ENCODE peak calls at places on chromosomes 11 and 22, in four cellular contexts. X is endodermal cell, O is lower lobe of right lung, F is HCT116. E is an unnamed sample.

GRCh38 chr11:44673691-44674090 is 53.1 kb upstream of the TSPAN18 start:
- DNase-seq in O (no peak), F (no peak), X (no peak), E (no peak)

GRCh38 chr11:65540290-65541092 is 15.6 kb downstream of the SCYL1 start:
- DNase-seq in O (peak), F (peak), X (peak), E (peak)

GRCh38 chr11:120031612-120032600 is 106.0 kb downstream of the TRIM29 start:
- DNase-seq in O (no peak), X (peak), F (no peak), E (no peak)

GRCh38 chr11:95138448-95138847 is 48.8 kb downstream of the ENDOD1 start:
- DNase-seq in O (no peak), X (no peak), F (no peak), E (no peak)

GRCh38 chr22:21837184-21837979 is 30.1 kb downstream of the MAPK1 start:
- DNase-seq in O (no peak), X (no peak), F (peak), E (no peak)

GRCh38 chr11:9566561-9567063 is 6.9 kb upstream of the WEE1 start:
- DNase-seq in F (no peak), X (no peak), O (no peak), E (no peak)

GRCh38 chr11:68461284-68461861 is 821 bp downstream of the PPP6R3 start:
- DNase-seq in X (peak), O (no peak), F (no peak), E (peak)

GRCh38 chr11:107689317-107690202 is 22.3 kb downstream of the SLN start:
- DNase-seq in F (peak), X (peak), O (peak), E (peak)

GRCh38 chr11:47233989-47234668 is 14.5 kb downstream of the ACP2 start:
- DNase-seq in F (no peak), O (no peak), X (peak), E (no peak)

GRCh38 chr11:121650520-121651266 is 197.9 kb upstream of the SORL1-AS1 start:
- DNase-seq in O (no peak), X (no peak), F (no peak), E (no peak)

GRCh38 chr22:49933236-49933921 is 14.9 kb downstream of the CRELD2 start:
- DNase-seq in O (no peak), X (no peak), F (no peak), E (no peak)

GRCh38 chr22:42747701-42748513 is 27.2 kb upstream of the A4GALT start:
- DNase-seq in F (no peak), O (no peak), X (no peak), E (no peak)

GRCh38 chr11:90646706-90647105 is 423.9 kb upstream of the CHORDC1 start:
- DNase-seq in F (no peak), X (no peak), O (no peak), E (no peak)

GRCh38 chr11:31822604-31823371 is 11.7 kb upstream of the PAX6 start:
- DNase-seq in X (peak), O (no peak), F (no peak), E (no peak)

GRCh38 chr11:3093281-3094191 is 36.3 kb upstream of the CARS1 start:
- DNase-seq in O (no peak), X (peak), F (no peak), E (no peak)

GRCh38 chr11:130516868-130517505 is 68.5 kb downstream of the ADAMTS15 start:
- DNase-seq in F (no peak), O (no peak), X (no peak), E (no peak)

GRCh38 chr22:38097058-38097457 is 13.1 kb upstream of the SLC16A8 start:
- DNase-seq in X (peak), F (no peak), O (no peak), E (no peak)

GRCh38 chr11:9170450-9170849 is 79.1 kb upstream of the SCUBE2 start:
- DNase-seq in X (no peak), O (no peak), F (no peak), E (no peak)

GRCh38 chr22:44935724-44936123 is 74.1 kb downstream of the PHF21B start:
- DNase-seq in O (no peak), F (no peak), X (no peak), E (no peak)

GRCh38 chr11:72553748-72554147 is 119.4 kb upstream of the CLPB start:
- DNase-seq in O (no peak), F (no peak), X (peak), E (no peak)

GRCh38 chr11:63919267-63920125 is 2.5 kb upstream of the RCOR2 start:
- DNase-seq in X (peak), O (no peak), F (no peak), E (no peak)

GRCh38 chr11:102244681-102245409 is 72.4 kb upstream of the BIRC3 start:
- DNase-seq in F (peak), X (no peak), O (no peak), E (no peak)

GRCh38 chr11:134554861-134555260 is 142.8 kb upstream of the B3GAT1 start:
- DNase-seq in O (no peak), F (no peak), X (peak), E (no peak)

GRCh38 chr11:8766043-8766992 is 83.7 kb downstream of the RPL27A start:
- DNase-seq in F (no peak), O (no peak), X (peak), E (no peak)

GRCh38 chr11:43747130-43747802 is 66.7 kb downstream of the HSD17B12 start:
- DNase-seq in F (no peak), X (no peak), O (no peak), E (no peak)

DNA sequence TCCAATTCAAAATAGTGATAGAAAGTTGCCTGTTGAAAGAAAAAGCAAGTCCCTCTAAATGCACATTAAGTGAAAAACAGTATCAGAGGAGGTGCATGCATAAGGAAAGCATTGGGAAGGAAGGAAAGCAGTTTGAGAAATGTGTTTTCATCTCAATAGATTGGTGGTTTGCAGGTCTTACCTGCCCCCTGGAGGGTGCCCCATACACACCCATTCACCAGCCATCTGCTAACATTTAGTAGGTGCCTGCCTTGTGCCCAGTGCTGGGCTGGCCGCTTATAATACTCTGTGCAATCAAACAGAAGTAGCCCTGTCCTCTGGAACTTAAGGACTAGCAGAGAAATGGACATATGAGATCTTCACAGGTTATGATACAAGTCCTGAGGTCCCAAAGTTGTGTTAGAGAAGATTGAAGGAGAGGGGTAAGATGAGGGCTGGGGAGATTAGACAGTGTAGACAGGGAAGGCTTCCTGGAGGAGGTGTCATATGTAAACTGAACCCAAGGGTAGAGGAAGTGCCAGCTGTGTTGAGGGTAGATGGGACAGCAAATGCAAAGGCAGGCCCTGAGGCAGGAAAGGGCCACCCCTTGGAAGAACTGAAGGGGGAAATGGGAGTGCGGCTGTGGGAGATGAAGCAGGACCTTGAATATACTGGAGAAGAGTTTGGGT is 184.2 kb downstream of the MN1 start:
- DNase-seq in O (no peak), F (no peak), X (no peak), E (no peak)
- TF ChIP-seq CTCF in O (no peak), F (peak), X (peak), E (no peak)

GRCh38 chr11:33716236-33716635 is 15.6 kb upstream of the C11orf91 start:
- DNase-seq in X (no peak), F (no peak), O (no peak), E (no peak)
- H3K27ac ChIP-seq in X (no peak), F (no peak), O (peak), E (no peak)

GRCh38 chr11:123221074-123221473 is 26.0 kb upstream of the CLMP start:
- DNase-seq in X (no peak), O (no peak), F (no peak), E (no peak)
- TF ChIP-seq CTCF in X (no peak), O (no peak), F (no peak), E (no peak)

DNA sequence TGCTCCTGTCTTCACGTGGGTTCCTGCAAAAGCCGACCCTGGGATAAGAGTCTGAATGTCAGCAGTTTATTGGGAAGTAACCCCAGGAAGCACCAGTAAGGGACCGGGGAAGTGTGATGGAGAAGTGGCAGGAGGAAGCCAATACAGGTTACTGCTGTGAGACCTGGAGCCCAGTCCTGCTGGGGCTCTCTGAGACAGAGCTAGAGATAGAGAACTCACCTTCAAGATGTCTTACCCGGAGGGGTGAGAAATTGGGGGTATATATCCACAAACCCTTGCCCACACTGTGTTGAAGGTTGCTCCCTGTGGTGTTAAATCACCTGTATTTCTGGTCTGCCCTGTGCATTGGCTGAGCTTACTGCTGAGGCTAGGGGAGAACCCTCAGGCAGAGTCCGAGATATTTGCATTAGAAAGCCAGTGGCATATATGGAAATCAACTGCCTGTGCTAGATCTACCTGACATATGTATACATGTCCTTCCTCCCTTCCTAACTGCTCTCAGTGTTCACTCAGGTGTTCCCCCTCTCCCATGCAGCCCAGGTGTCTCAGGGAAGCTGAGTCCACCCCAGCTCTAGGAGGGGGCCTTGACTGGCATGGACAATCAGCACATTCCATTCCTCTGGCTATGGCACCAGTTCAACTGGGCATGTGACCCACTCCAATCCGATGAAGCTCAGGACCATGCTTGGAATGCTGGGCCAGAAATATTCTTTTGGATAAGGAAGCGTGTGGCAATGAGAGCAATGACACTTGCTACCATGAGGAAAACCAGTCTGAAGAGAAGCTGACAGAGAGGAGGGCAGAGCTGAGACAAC is 6.8 kb upstream of the MICAL2 start:
- DNase-seq in X (no peak), O (no peak), F (no peak), E (no peak)
- H3K27ac ChIP-seq in X (no peak), O (no peak), F (no peak), E (no peak)

GRCh38 chr11:127000991-127001390 is 421 bp upstream of the KIRREL3 start:
- DNase-seq in X (peak), O (no peak), F (no peak), E (no peak)
- TF ChIP-seq CTCF in X (no peak), O (no peak), F (no peak), E (no peak)

GRCh38 chr11:86726118-86726748 is 53.8 kb upstream of the ME3 start:
- DNase-seq in O (no peak), X (no peak), F (peak), E (no peak)

GRCh38 chr11:86728562-86728961 is 56.1 kb upstream of the ME3 start:
- DNase-seq in F (no peak), X (no peak), O (no peak), E (no peak)

GRCh38 chr11:86724137-86724536 is 51.7 kb upstream of the ME3 start:
- DNase-seq in F (no peak), O (no peak), X (no peak), E (no peak)

GRCh38 chr11:86722748-86723147 is 50.3 kb upstream of the ME3 start:
- DNase-seq in O (no peak), X (no peak), F (no peak), E (no peak)

GRCh38 chr11:86727105-86727504 is 54.7 kb upstream of the ME3 start:
- DNase-seq in X (no peak), F (no peak), O (no peak), E (no peak)
- H3K27ac ChIP-seq in X (no peak), F (no peak), O (no peak), E (no peak)